ENCODE peak calls at places on chromosomes 13 and 19, in eight cellular contexts. M, Z, I, N, L, K, H and W are unnamed samples.

GRCh38 chr13:97002581-97002980 is 8.3 kb upstream of the OXGR1 start:
- DNase-seq in M (no peak), L (no peak), H (no peak), Z (no peak), K (no peak), I (no peak), N (no peak), W (no peak)

GRCh38 chr13:94462670-94463069 is 16.8 kb downstream of the DCT start:
- DNase-seq in L (no peak), N (no peak), K (no peak), H (no peak), Z (no peak), M (no peak), I (no peak), W (no peak)

GRCh38 chr19:28244966-28245365 is 968.0 kb downstream of the UQCRFS1 start:
- DNase-seq in I (no peak), N (no peak), H (no peak), Z (no peak), L (no peak), K (no peak), M (no peak), W (no peak)

GRCh38 chr13:38875186-38875875 is 115.3 kb downstream of the STOML3 start:
- DNase-seq in N (no peak), Z (no peak), M (no peak), I (no peak), K (no peak), H (no peak), L (no peak), W (no peak)

GRCh38 chr13:110310541-110311491 is 3.7 kb downstream of the COL4A2 start:
- DNase-seq in I (no peak), N (no peak), L (no peak), H (no peak), M (no peak), K (no peak), Z (no peak), W (no peak)

GRCh38 chr13:42883771-42884170 is 102.4 kb downstream of the FAM216B start:
- DNase-seq in L (no peak), I (peak), K (peak), H (peak), N (no peak), Z (peak), M (no peak), W (peak)

GRCh38 chr13:80133631-80134083 is 207.3 kb downstream of the SPRY2 start:
- DNase-seq in K (no peak), I (no peak), H (no peak), N (no peak), L (no peak), M (no peak), Z (peak), W (no peak)

GRCh38 chr13:27678306-27679040 is 56.8 kb downstream of the POLR1D start:
- DNase-seq in K (no peak), H (no peak), M (no peak), N (no peak), Z (peak), I (no peak), L (no peak), W (peak)

GRCh38 chr19:31127132-31127967 is 221.9 kb downstream of the TSHZ3 start:
- DNase-seq in L (peak), K (no peak), N (no peak), Z (peak), I (no peak), H (no peak), M (no peak), W (peak)

GRCh38 chr19:11196406-11197287 is 698 bp downstream of the KANK2 start:
- DNase-seq in I (no peak), H (peak), Z (peak), L (peak), M (no peak), N (no peak), K (peak), W (peak)

GRCh38 chr19:29001006-29001921 is 211.7 kb downstream of the UQCRFS1 start:
- DNase-seq in N (no peak), L (no peak), Z (no peak), I (no peak), K (no peak), H (no peak), M (no peak), W (no peak)

GRCh38 chr19:5059191-5059579 is 90.3 kb downstream of the KDM4B start:
- DNase-seq in L (no peak), K (peak), Z (no peak), N (no peak), M (no peak), H (no peak), I (no peak), W (no peak)

GRCh38 chr19:2538096-2538757 is 62.3 kb downstream of the GADD45B start:
- DNase-seq in H (no peak), K (no peak), N (no peak), Z (no peak), L (no peak), I (no peak), M (no peak), W (no peak)

GRCh38 chr13:24323036-24323738 is 13.8 kb downstream of the C1QTNF9 start:
- DNase-seq in Z (peak), H (no peak), M (no peak), N (no peak), L (no peak), K (no peak), I (no peak), W (no peak)

GRCh38 chr13:21733475-21734311 is 62.8 kb downstream of the FGF9 start:
- DNase-seq in Z (no peak), N (no peak), K (peak), H (no peak), M (no peak), L (no peak), I (no peak), W (peak)

GRCh38 chr13:78121459-78122348 is 203.1 kb upstream of the EDNRB start:
- DNase-seq in H (peak), N (no peak), M (no peak), Z (peak), L (peak), I (peak), K (peak), W (peak)

GRCh38 chr19:8367327-8368001 is 3.5 kb downstream of the ANGPTL4 start:
- DNase-seq in I (peak), N (peak), Z (peak), H (peak), M (no peak), K (peak), L (peak), W (peak)

GRCh38 chr13:85549819-85550218 is 249.4 kb downstream of the SLITRK6 start:
- DNase-seq in Z (no peak), L (no peak), M (no peak), K (no peak), H (no peak), N (no peak), I (no peak), W (no peak)

GRCh38 chr13:30863796-30864195 is 42.3 kb upstream of the MEDAG start:
- DNase-seq in M (no peak), I (no peak), H (no peak), K (no peak), Z (no peak), L (no peak), N (no peak), W (no peak)

DNA sequence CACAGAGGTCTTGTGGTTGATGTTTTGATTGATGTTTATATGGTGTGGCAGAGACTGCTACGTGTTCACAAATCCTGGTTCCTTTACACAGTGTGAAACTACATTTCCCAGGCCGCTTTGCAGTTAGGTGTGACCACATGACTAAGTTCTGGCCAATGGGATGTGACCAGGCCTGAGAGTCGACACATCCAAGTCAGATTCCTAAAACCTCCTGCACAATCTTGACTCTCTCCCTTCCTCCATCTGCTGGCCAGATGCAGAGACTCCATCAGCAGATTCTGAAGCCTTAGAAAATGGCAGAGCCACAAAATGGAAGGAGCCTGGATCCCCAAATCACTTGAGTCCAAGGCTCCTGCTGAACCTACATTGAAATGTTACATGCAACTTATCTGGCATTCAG is 12.6 kb downstream of the CD37 start:
- DNase-seq in M (no peak), H (no peak), Z (no peak), I (no peak), K (peak), L (peak), N (no peak), W (peak)
- TF ChIP-seq CTCF in M (no peak), H (no peak), Z (no peak), I (no peak), K (peak), L (peak), N (no peak), W (peak)

GRCh38 chr13:69935043-69935442 is 172.6 kb upstream of the ATXN8OS start:
- DNase-seq in N (no peak), K (no peak), Z (no peak), L (no peak), H (no peak), I (no peak), M (no peak), W (peak)
- TF ChIP-seq CTCF in N (no peak), K (peak), Z (no peak), L (no peak), H (no peak), I (no peak), M (peak), W (peak)

DNA sequence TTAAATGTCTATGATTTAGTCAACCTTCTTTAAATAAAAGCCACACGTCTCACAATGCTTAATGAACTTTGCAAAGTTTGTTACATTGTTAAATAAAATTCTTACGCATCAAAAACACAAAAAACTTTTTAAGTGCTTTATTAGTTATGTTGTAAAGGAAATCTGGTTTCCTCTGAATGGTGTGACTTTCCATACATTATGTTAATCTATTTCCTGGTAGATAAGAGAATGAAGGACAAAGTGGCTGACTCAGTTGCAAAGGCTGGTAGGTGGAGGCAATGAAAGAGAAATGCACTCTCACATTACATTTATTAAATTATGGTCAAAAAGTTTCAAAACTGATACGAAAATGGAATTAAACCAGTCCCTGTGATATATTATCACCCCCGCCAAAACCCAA is 15.9 kb downstream of the KLF12 start:
- DNase-seq in M (no peak), K (no peak), H (no peak), N (no peak), I (no peak), Z (no peak), L (no peak), W (no peak)
- TF ChIP-seq CTCF in M (no peak), K (no peak), H (no peak), N (no peak), I (no peak), Z (no peak), L (no peak), W (no peak)

DNA sequence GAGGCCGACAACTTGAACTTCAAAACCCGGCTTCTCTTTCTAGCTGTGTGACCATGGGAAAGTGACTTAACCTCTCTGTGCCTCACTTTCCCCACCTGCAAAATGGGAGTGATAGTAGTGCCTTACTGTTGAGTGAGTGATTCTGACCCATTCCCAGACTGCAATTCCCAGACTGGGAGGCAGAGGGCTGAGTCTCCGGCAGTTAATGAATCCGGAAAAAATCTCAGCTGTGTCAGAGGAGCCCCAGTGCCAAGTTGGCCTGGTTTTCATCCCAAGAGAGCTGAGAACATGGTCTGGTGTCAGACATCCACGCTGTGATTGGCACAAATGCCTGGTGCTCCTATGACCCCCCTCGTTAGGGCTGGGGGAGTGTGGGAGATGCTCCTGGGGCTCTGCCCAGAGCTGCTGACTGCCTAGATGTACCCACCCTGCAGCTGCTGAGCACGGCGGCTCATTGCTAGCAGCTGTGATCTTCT is 50.0 kb downstream of the PIN1 start:
- DNase-seq in H (peak), I (peak), N (no peak), K (no peak), Z (no peak), M (no peak), L (peak), W (no peak)
- TF ChIP-seq CTCF in H (peak), I (peak), N (no peak), K (peak), Z (no peak), M (peak), L (peak), W (no peak)

DNA sequence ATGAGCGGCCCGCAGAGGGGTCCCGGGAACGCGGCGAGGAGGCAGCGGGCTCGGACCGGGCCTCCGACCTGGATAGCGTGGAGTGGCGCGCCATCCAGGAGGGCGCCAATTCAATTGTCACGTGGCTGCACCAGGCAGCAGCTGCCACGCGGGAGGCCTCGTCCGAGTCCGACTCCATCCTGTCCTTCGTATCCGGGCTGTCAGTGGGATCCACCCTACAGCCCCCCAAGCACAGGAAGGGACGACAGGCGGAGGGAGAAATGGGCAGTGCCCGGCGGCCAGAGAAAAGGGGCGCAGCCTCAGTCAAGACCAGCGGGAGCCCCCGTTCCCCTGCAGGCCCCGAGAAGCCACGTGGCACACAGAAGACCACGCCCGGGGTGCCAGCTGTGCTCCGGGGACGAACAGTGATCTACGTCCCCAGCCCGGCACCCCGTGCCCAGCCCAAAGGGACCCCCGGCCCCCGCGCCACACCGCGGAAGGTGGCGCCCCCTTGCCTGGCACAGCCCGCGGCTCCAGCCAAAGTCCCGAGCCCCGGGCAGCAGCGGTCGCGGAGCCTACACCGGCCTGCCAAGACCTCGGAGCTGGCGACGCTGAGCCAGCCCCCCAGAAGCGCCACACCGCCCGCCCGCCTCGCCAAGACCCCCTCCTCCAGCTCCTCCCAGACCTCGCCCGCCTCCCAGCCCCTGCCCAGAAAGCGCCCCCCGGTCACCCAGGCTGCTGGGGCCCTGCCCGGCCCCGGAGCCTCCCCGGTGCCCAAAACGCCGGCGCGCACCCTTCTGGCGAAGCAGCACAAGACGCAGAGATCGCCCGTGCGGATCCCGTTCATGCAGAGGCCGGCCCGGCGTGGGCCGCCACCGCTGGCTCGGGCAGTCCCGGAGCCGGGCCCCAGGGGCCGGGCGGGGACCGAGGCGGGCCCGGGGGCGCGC is 10.5 kb downstream of the C19orf25 start:
- DNase-seq in K (peak), I (peak), Z (no peak), N (no peak), M (no peak), L (no peak), H (no peak), W (peak)
- TF ChIP-seq CTCF in K (peak), I (no peak), Z (no peak), N (no peak), M (no peak), L (no peak), H (no peak), W (peak)